ENCODE peak calls at places on chromosomes 13 and 19, in eight cellular contexts. K, S, P, Y, B, V, I and L are unnamed samples.
A peak's percentile ranks its signal among the peaks of the same experiment; 100 is the strongest.

GRCh38 chr13:21147827-21148226 is 28.5 kb downstream of the SKA3 start:
- DNase-seq in P (no peak), I (no peak), K (no peak), Y (no peak), S (no peak), B (no peak), V (no peak), L (no peak)

GRCh38 chr19:4343845-4344713 is 717 bp downstream of the MPND start:
- DNase-seq in K (peak; percentile 47), I (no peak), S (no peak), Y (no peak), B (no peak), V (no peak), P (no peak), L (peak; percentile 86)

GRCh38 chr13:62663767-62664166 is 1248.1 kb upstream of the PCDH20 start:
- DNase-seq in K (no peak), S (no peak), Y (no peak), I (no peak), V (no peak), P (no peak), B (no peak), L (no peak)

GRCh38 chr19:38046254-38047047 is 139.4 kb downstream of the SIPA1L3 start:
- DNase-seq in B (no peak), V (no peak), Y (no peak), I (no peak), S (no peak), P (no peak), K (peak; percentile 13), L (no peak)

GRCh38 chr19:45154064-45154827 is 6.5 kb downstream of the NKPD1 start:
- DNase-seq in P (peak; percentile 86), Y (peak; percentile 69), V (no peak), I (no peak), K (no peak), S (no peak), B (no peak), L (no peak)

GRCh38 chr19:18339703-18340102 is 695 bp upstream of the PGPEP1 start:
- DNase-seq in I (no peak), B (peak; percentile 25), K (no peak), P (no peak), Y (no peak), V (no peak), S (no peak), L (no peak)

GRCh38 chr13:103403148-103403740 is 337.0 kb upstream of the SLC10A2 start:
- DNase-seq in B (no peak), V (no peak), I (no peak), P (no peak), Y (no peak), K (peak; percentile 21), S (no peak), L (no peak)

GRCh38 chr13:30738526-30738925 is 3.2 kb downstream of the ALOX5AP start:
- DNase-seq in V (no peak), P (no peak), I (no peak), Y (no peak), S (no peak), B (no peak), K (no peak), L (no peak)

GRCh38 chr19:7870571-7871279 is 3.5 kb downstream of the PRR36 start:
- DNase-seq in I (no peak), B (peak; percentile 84), Y (no peak), V (peak; percentile 86), P (no peak), K (peak; percentile 64), S (peak; percentile 52), L (peak; percentile 86)

GRCh38 chr19:13181747-13182388 is 31.7 kb downstream of the IER2 start:
- DNase-seq in V (no peak), Y (no peak), I (peak; percentile 73), S (peak; percentile 64), B (no peak), P (peak; percentile 25), K (peak; percentile 85), L (peak; percentile 89)

GRCh38 chr19:38036707-38037106 is 129.7 kb downstream of the SIPA1L3 start:
- DNase-seq in I (no peak), K (no peak), S (no peak), Y (no peak), P (no peak), B (no peak), V (no peak), L (peak; percentile 54)

GRCh38 chr13:36745436-36745835 is 71.6 kb downstream of the SERTM1 start:
- DNase-seq in V (no peak), Y (no peak), P (no peak), S (no peak), K (no peak), I (no peak), B (no peak), L (no peak)

GRCh38 chr13:94121686-94122085 is 357.8 kb downstream of the DCT start:
- DNase-seq in V (no peak), I (no peak), S (no peak), P (peak; percentile 89), K (no peak), Y (peak; percentile 84), B (no peak), L (no peak)

GRCh38 chr19:10116085-10116865 is 3.4 kb downstream of the EIF3G start:
- DNase-seq in K (no peak), B (no peak), Y (no peak), P (no peak), V (no peak), I (no peak), S (no peak), L (no peak)

GRCh38 chr13:64274481-64275217 is 2859.0 kb upstream of the PCDH20 start:
- DNase-seq in P (peak; percentile 32), K (no peak), V (no peak), Y (peak; percentile 28), S (no peak), I (no peak), B (no peak), L (no peak)

GRCh38 chr13:41546372-41547252 is 89.3 kb downstream of the RGCC start:
- DNase-seq in S (no peak), P (peak; percentile 81), I (no peak), V (no peak), Y (peak; percentile 76), B (no peak), K (no peak), L (no peak)

GRCh38 chr19:32316034-32316433 is 29.4 kb upstream of the ZNF507 start:
- DNase-seq in K (no peak), I (no peak), Y (no peak), P (no peak), S (no peak), V (no peak), B (no peak), L (no peak)

GRCh38 chr19:13913352-13913751 is 7.4 kb downstream of the CC2D1A start:
- DNase-seq in I (no peak), V (no peak), Y (no peak), B (no peak), P (no peak), S (no peak), K (no peak), L (no peak)

GRCh38 chr13:42893346-42893745 is 98.7 kb downstream of the EPSTI1 start:
- DNase-seq in V (no peak), Y (no peak), I (no peak), S (peak; percentile 47), B (no peak), K (no peak), P (peak; percentile 53), L (no peak)

GRCh38 chr13:99275093-99275469 is 16.9 kb upstream of the GPR18 start:
- DNase-seq in P (peak; percentile 69), Y (peak; percentile 43), K (no peak), S (no peak), B (no peak), V (no peak), I (no peak), L (no peak)